ENCODE peak calls at places on chromosome 21, in five cellular contexts. X is H1, L is SK-N-SH, R is GM12878, A is Panc1. D is an unnamed sample.

GRCh38 chr21:17921579-17922530 is 102.7 kb upstream of the C21orf91 start:
- DNase-seq in X (no peak), L (peak), R (no peak), A (no peak), D (no peak)

GRCh38 chr21:16427587-16428087 is 697.9 kb downstream of the USP25 start:
- DNase-seq in X (no peak), L (no peak), R (no peak), A (no peak), D (no peak)

GRCh38 chr21:36615274-36615964 is 83.5 kb upstream of the SIM2 start:
- DNase-seq in X (peak), L (no peak), R (no peak), A (no peak), D (peak)

GRCh38 chr21:34946385-34947121 is 102.5 kb downstream of the RUNX1 start:
- DNase-seq in X (no peak), L (no peak), R (no peak), A (no peak), D (no peak)

GRCh38 chr21:38898422-38899098 is 92.8 kb downstream of the ETS2 start:
- DNase-seq in X (no peak), L (no peak), R (no peak), A (no peak), D (no peak)

GRCh38 chr21:38788275-38788911 is 17.3 kb upstream of the ETS2 start:
- DNase-seq in X (no peak), L (no peak), R (no peak), A (no peak), D (peak)

GRCh38 chr21:38768385-38769071 is 37.2 kb upstream of the ETS2 start:
- DNase-seq in X (no peak), L (no peak), R (no peak), A (peak), D (no peak)

GRCh38 chr21:46289655-46290178 is 3.6 kb downstream of the YBEY start:
- DNase-seq in X (no peak), L (no peak), R (no peak), A (no peak), D (no peak)

GRCh38 chr21:21159253-21159899 is 161.2 kb downstream of the NCAM2 start:
- DNase-seq in X (no peak), L (no peak), R (no peak), A (no peak), D (no peak)

GRCh38 chr21:36125513-36126121 is 9.3 kb upstream of the CBR3 start:
- DNase-seq in X (peak), L (peak), R (no peak), A (no peak), D (peak)

GRCh38 chr21:22758478-22758877 is 1760.3 kb downstream of the NCAM2 start:
- DNase-seq in X (no peak), L (no peak), R (no peak), A (no peak), D (no peak)

GRCh38 chr21:35925497-35925896 is 134.8 kb downstream of the SETD4 start:
- DNase-seq in X (no peak), L (no peak), R (no peak), A (no peak), D (peak)

GRCh38 chr21:24939288-24939687 is 668.0 kb downstream of the MRPL39 start:
- DNase-seq in X (no peak), L (no peak), R (no peak), A (no peak), D (no peak)

GRCh38 chr21:39720126-39720778 is 24.7 kb upstream of the IGSF5 start:
- DNase-seq in X (no peak), L (no peak), R (no peak), A (no peak), D (no peak)

GRCh38 chr21:39503138-39503762 is 51.5 kb downstream of the SH3BGR start:
- DNase-seq in X (no peak), L (no peak), R (no peak), A (no peak), D (no peak)

GRCh38 chr21:38780879-38781278 is 24.9 kb upstream of the ETS2 start:
- DNase-seq in X (no peak), L (no peak), R (peak), A (no peak), D (no peak)

GRCh38 chr21:39188521-39189139 is 5.4 kb upstream of the PSMG1 start:
- DNase-seq in X (no peak), L (no peak), R (no peak), A (no peak), D (no peak)

GRCh38 chr21:38956791-38957571 is 151.3 kb downstream of the ETS2 start:
- DNase-seq in X (no peak), L (no peak), R (no peak), A (no peak), D (no peak)

GRCh38 chr21:38773108-38774061 is 32.3 kb upstream of the ETS2 start:
- DNase-seq in X (no peak), L (no peak), R (no peak), A (peak), D (peak)

GRCh38 chr21:35563885-35564451 is 496.4 kb downstream of the SETD4 start:
- DNase-seq in X (no peak), L (no peak), R (no peak), A (no peak), D (no peak)

GRCh38 chr21:25171438-25171837 is 435.8 kb downstream of the MRPL39 start:
- DNase-seq in X (no peak), L (no peak), R (no peak), A (no peak), D (no peak)

GRCh38 chr21:37460196-37460595 is 93.6 kb downstream of the DYRK1A start:
- DNase-seq in X (no peak), L (no peak), R (no peak), A (no peak), D (no peak)

GRCh38 chr21:37675202-37675801 is 241.0 kb downstream of the KCNJ6 start:
- DNase-seq in X (peak), L (peak), R (no peak), A (no peak), D (no peak)

GRCh38 chr21:23478381-23478780 is 2128.9 kb downstream of the MRPL39 start:
- DNase-seq in X (no peak), L (no peak), R (no peak), A (no peak), D (no peak)

GRCh38 chr21:23131177-23131576 is 2133.0 kb downstream of the NCAM2 start:
- DNase-seq in X (no peak), L (no peak), R (no peak), A (peak), D (no peak)

GRCh38 chr21:36718951-36719501 is 20.1 kb downstream of the SIM2 start:
- DNase-seq in X (no peak), L (no peak), R (no peak), A (no peak), D (peak)

GRCh38 chr21:40730051-40730760 is 116.8 kb downstream of the DSCAM start:
- DNase-seq in X (no peak), L (no peak), R (no peak), A (no peak), D (no peak)

GRCh38 chr21:40736145-40736544 is 110.8 kb downstream of the DSCAM start:
- DNase-seq in X (no peak), L (no peak), R (no peak), A (no peak), D (no peak)

GRCh38 chr21:40732243-40732642 is 114.7 kb downstream of the DSCAM start:
- DNase-seq in X (no peak), L (no peak), R (no peak), A (no peak), D (no peak)

GRCh38 chr21:40731206-40731605 is 115.8 kb downstream of the DSCAM start:
- DNase-seq in X (no peak), L (no peak), R (no peak), A (no peak), D (no peak)

GRCh38 chr21:40732998-40733397 is 114.0 kb downstream of the DSCAM start:
- DNase-seq in X (no peak), L (no peak), R (no peak), A (no peak), D (no peak)
- TF ChIP-seq SIN3A in X (no peak), L (no peak), R (no peak), A (no peak), D (no peak)

DNA sequence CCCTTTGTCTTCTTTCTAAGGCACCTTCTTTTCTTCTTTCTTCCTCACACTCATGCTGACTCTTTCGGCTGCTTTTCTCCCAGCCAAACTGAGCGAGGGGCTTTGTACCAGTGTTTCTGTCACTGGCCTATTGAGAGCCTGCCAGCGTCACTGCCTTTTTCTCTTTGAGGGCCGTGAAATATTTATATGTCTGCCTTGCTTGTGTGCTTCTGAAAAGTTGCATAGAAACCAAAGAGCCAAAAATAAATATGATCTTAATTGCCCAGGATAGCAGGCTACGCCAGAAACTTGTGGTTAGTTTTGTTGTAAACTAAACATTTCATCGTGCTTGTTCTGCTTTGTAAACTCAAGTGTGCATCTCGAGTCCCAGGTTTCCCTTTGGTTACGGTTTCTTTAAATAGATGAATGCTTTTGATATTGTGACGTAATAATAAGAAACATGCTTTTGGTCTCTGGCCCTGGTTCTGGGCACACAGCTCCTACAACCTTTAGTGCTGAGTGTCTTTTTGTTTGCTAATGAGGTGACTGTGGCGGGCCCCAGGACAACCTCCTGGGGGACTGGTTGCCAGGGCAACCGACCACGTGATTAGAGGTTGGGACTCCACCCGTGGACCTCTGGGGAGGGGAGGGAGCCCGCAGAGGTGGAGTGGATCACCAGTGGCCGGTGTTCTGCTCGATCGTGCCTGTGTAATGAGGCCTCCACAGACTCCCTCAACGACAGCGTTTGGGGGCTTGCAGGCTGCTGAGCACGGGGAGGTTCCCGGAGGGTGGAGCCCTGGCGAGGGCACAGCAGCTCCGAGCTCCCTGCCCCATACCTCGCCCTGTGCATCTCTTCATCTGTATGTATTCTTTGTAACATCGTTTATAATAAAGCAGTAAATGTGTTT is 10.9 kb downstream of the SLC37A1 start:
- DNase-seq in X (peak), L (no peak), R (peak), A (no peak), D (peak)
- TF ChIP-seq SIN3A in X (no peak), L (no peak), R (no peak), A (no peak), D (no peak)

GRCh38 chr21:45006536-45007079 is 66.8 kb downstream of the SLX9 start:
- DNase-seq in X (no peak), L (no peak), R (no peak), A (no peak), D (no peak)
- TF ChIP-seq SIN3A in X (no peak), L (no peak), R (no peak), A (no peak), D (no peak)

GRCh38 chr21:29208666-29209059 is 78.2 kb downstream of the MAP3K7CL start:
- DNase-seq in X (no peak), L (no peak), R (no peak), A (no peak), D (no peak)
- TF ChIP-seq SIN3A in X (no peak), L (no peak), R (no peak), A (no peak), D (no peak)

D was measured in HepG2.